ENCODE peak calls at places on chromosome 15, in six cellular contexts. U is body of pancreas; S is pancreas; T is CD8-positive, alpha-beta T cell; K is small intestine; A is ovary. F is an unnamed sample.

GRCh38 chr15:80174017-80174746 is 21.4 kb downstream of the FAH start:
- DNase-seq in K (no peak), T (no peak), S (no peak), A (no peak), U (no peak), F (peak)

GRCh38 chr15:73540161-73540560 is 93.0 kb downstream of the NPTN start:
- DNase-seq in S (no peak), T (no peak), A (no peak), K (peak), U (no peak), F (no peak)

GRCh38 chr15:95948371-95948770 is 382.1 kb upstream of the NR2F2 start:
- DNase-seq in S (no peak), U (no peak), T (no peak), K (no peak), A (no peak), F (no peak)

GRCh38 chr15:98455899-98456298 is 192.4 kb upstream of the IGF1R start:
- DNase-seq in K (no peak), S (no peak), A (no peak), T (no peak), U (no peak), F (no peak)

GRCh38 chr15:38750816-38751215 is 186.2 kb upstream of the RASGRP1 start:
- DNase-seq in A (no peak), K (no peak), U (no peak), T (no peak), S (no peak), F (no peak)

GRCh38 chr15:52103217-52104207 is 9.1 kb downstream of the BCL2L10 start:
- DNase-seq in A (no peak), U (no peak), T (no peak), S (peak), K (no peak), F (peak)

GRCh38 chr15:74571191-74571590 is 30.2 kb downstream of the ARID3B start:
- DNase-seq in U (no peak), T (no peak), K (no peak), A (no peak), S (no peak), F (no peak)

GRCh38 chr15:65757256-65757655 is 34.8 kb downstream of the DENND4A start:
- DNase-seq in T (no peak), S (no peak), K (no peak), U (no peak), A (no peak), F (no peak)

GRCh38 chr15:51672100-51672731 is 9.1 kb upstream of the SCG3 start:
- DNase-seq in S (no peak), U (no peak), K (no peak), A (no peak), T (no peak), F (no peak)

GRCh38 chr15:73924258-73924921 is 1.9 kb upstream of the LOXL1 start:
- DNase-seq in U (no peak), A (peak), K (no peak), T (no peak), S (no peak), F (peak)

GRCh38 chr15:38053244-38053643 is 118.8 kb downstream of the TMCO5A start:
- DNase-seq in U (no peak), T (no peak), S (no peak), A (no peak), K (no peak), F (no peak)

GRCh38 chr15:37015476-37015875 is 84.9 kb downstream of the MEIS2 start:
- DNase-seq in T (no peak), A (no peak), S (no peak), U (no peak), K (no peak), F (no peak)

GRCh38 chr15:51341366-51342248 is at the start of gene GLDN:
- DNase-seq in K (no peak), A (peak), T (no peak), U (no peak), S (peak), F (no peak)

GRCh38 chr15:41990691-41991090 is 18.3 kb upstream of the EHD4 start:
- DNase-seq in K (no peak), A (no peak), U (no peak), S (no peak), T (no peak), F (no peak)

GRCh38 chr15:74793135-74794028 is 11.5 kb downstream of the CSK start:
- DNase-seq in K (no peak), U (no peak), S (no peak), T (peak), A (no peak), F (peak)

GRCh38 chr15:87287156-87287555 is 969.4 kb downstream of the NTRK3 start:
- DNase-seq in A (no peak), S (no peak), U (no peak), K (no peak), T (no peak), F (peak)

GRCh38 chr15:58221591-58222241 is 83.5 kb downstream of the AQP9 start:
- DNase-seq in S (no peak), T (no peak), K (peak), A (no peak), U (no peak), F (peak)

GRCh38 chr15:95912280-95912625 is 418.2 kb upstream of the NR2F2 start:
- DNase-seq in A (no peak), K (no peak), S (no peak), T (no peak), U (no peak), F (no peak)

GRCh38 chr15:62241135-62241770 is 76.2 kb upstream of the C2CD4B start:
- DNase-seq in A (no peak), T (no peak), U (peak), K (peak), S (peak), F (peak)

GRCh38 chr15:84810073-84810840 is 6.9 kb upstream of the ALPK3 start:
- DNase-seq in U (no peak), K (no peak), S (no peak), T (no peak), A (no peak), F (no peak)

GRCh38 chr15:67296684-67297083 is 42.1 kb downstream of the IQCH start:
- DNase-seq in T (no peak), S (no peak), U (no peak), A (no peak), K (no peak), F (no peak)

GRCh38 chr15:94174399-94174802 is 57.0 kb upstream of the MCTP2 start:
- DNase-seq in K (no peak), U (no peak), A (no peak), T (no peak), S (no peak), F (peak)

GRCh38 chr15:43868412-43868811 is 41.6 kb downstream of the WDR76 start:
- DNase-seq in A (no peak), U (no peak), S (no peak), K (no peak), T (no peak), F (no peak)

GRCh38 chr15:33111051-33111451 is 83.5 kb downstream of the FMN1 start:
- DNase-seq in S (no peak), K (no peak), U (no peak), A (no peak), T (no peak), F (no peak)

GRCh38 chr15:88995449-88995848 is 82.3 kb upstream of the MFGE8 start:
- DNase-seq in S (no peak), T (no peak), U (no peak), K (no peak), A (no peak), F (no peak)

GRCh38 chr15:88491158-88491557 is 23.6 kb downstream of the MRPS11 start:
- DNase-seq in S (no peak), K (peak), T (no peak), U (no peak), A (no peak), F (no peak)

GRCh38 chr15:52567886-52568568 is 803 bp downstream of the ARPP19 start:
- DNase-seq in A (no peak), S (peak), T (peak), K (peak), U (peak), F (no peak)

GRCh38 chr15:89406756-89407650 is 72.4 kb upstream of the POLG start:
- DNase-seq in A (no peak), K (no peak), S (no peak), U (no peak), T (no peak), F (no peak)

GRCh38 chr15:31340591-31340990 is 14.0 kb downstream of the KLF13 start:
- DNase-seq in U (no peak), S (no peak), K (no peak), A (no peak), T (no peak), F (no peak)

GRCh38 chr15:47523669-47524068 is 193.6 kb upstream of the SEMA6D start:
- DNase-seq in U (no peak), K (no peak), A (no peak), S (no peak), T (no peak), F (peak)

GRCh38 chr15:101481381-101481705 is 8.2 kb downstream of the PCSK6 start:
- DNase-seq in K (no peak), U (no peak), T (no peak), A (no peak), S (no peak), F (no peak)

GRCh38 chr15:44426975-44427755 is at the start of gene CTDSPL2:
- DNase-seq in S (peak), A (peak), U (peak), K (peak), T (peak), F (peak)

GRCh38 chr15:80660114-80660513 is 35.0 kb upstream of the ABHD17C start:
- DNase-seq in S (peak), K (peak), U (peak), T (no peak), A (no peak), F (peak)

GRCh38 chr15:43932036-43932435 is 105.2 kb downstream of the WDR76 start:
- DNase-seq in A (no peak), U (no peak), S (no peak), K (no peak), T (no peak), F (no peak)

GRCh38 chr15:59362339-59362738 is 10.3 kb downstream of the MYO1E start:
- DNase-seq in K (no peak), U (no peak), T (no peak), A (no peak), S (no peak), F (no peak)

GRCh38 chr15:39287322-39288195 is 293.3 kb upstream of the THBS1 start:
- DNase-seq in T (no peak), A (no peak), K (no peak), S (no peak), U (no peak), F (peak)

GRCh38 chr15:75653347-75653913 is 5.7 kb downstream of the SNX33 start:
- DNase-seq in S (no peak), U (no peak), A (no peak), K (no peak), T (no peak), F (no peak)

GRCh38 chr15:93164409-93164808 is 75.4 kb upstream of the RGMA start:
- DNase-seq in S (no peak), U (no peak), A (no peak), T (no peak), K (no peak), F (no peak)

GRCh38 chr15:100112636-100113305 is 229.0 kb downstream of the ADAMTS17 start:
- DNase-seq in S (no peak), A (no peak), U (no peak), T (no peak), K (no peak), F (no peak)
- H3K27ac ChIP-seq in S (no peak), A (no peak), U (no peak), T (no peak), K (no peak), F (no peak)

DNA sequence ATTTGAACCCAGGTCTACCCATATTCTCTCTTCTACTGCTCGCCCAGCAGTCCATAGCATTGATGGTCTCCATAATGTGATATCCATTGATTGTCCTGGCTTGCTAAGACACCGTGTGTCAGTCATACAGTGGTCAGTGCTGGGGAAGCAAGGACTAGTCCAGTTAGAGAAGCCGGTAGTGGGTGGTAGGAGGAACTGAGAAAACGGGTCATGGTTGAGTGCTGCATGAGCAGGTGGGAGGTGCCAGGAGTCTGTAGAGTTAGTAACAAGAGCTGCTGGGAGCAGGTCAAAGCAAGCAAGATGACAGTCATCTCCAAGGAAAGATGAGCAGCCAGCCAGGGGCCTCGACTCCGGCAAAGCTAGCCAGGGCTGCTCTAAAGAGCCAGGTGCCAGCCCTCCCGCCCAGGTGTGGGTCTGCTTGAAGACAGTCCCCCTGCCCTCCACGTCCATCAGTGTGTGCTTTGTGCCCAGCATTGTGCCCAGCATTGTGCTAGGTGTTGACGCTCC is 29.5 kb upstream of the USP3 start:
- DNase-seq in S (peak), A (no peak), U (peak), T (no peak), K (peak), F (no peak)
- H3K27ac ChIP-seq in S (peak), A (no peak), U (peak), T (no peak), K (peak), F (peak)

GRCh38 chr15:55628369-55628730 is 40.2 kb upstream of the PYGO1 start:
- DNase-seq in T (no peak), A (no peak), U (no peak), K (no peak), S (no peak), F (no peak)

GRCh38 chr15:55630921-55631320 is 42.8 kb upstream of the PYGO1 start:
- DNase-seq in U (no peak), K (no peak), A (no peak), T (no peak), S (no peak), F (no peak)

GRCh38 chr15:55632434-55632833 is 44.3 kb upstream of the PYGO1 start:
- DNase-seq in T (no peak), S (no peak), U (no peak), K (no peak), A (no peak), F (no peak)

GRCh38 chr15:55633731-55634130 is 45.6 kb upstream of the PYGO1 start:
- DNase-seq in K (no peak), U (no peak), S (no peak), A (no peak), T (no peak), F (no peak)

GRCh38 chr15:55627730-55628368 is 39.7 kb upstream of the PYGO1 start:
- DNase-seq in U (no peak), T (no peak), A (no peak), S (no peak), K (no peak), F (peak)
- H3K27ac ChIP-seq in U (no peak), T (no peak), A (no peak), S (no peak), K (no peak), F (no peak)

GRCh38 chr15:92076536-92076935 is 223.0 kb downstream of the SLCO3A1 start:
- DNase-seq in K (no peak), A (no peak), T (no peak), U (no peak), S (no peak), F (no peak)

GRCh38 chr15:92074161-92074560 is 220.7 kb downstream of the SLCO3A1 start:
- DNase-seq in T (no peak), K (no peak), S (no peak), U (no peak), A (no peak), F (no peak)

GRCh38 chr15:92077353-92078080 is 224.0 kb downstream of the SLCO3A1 start:
- DNase-seq in A (peak), T (peak), U (peak), K (peak), S (peak), F (peak)

GRCh38 chr15:92074646-92075045 is 221.1 kb downstream of the SLCO3A1 start:
- DNase-seq in U (peak), K (no peak), S (no peak), A (no peak), T (no peak), F (no peak)

DNA sequence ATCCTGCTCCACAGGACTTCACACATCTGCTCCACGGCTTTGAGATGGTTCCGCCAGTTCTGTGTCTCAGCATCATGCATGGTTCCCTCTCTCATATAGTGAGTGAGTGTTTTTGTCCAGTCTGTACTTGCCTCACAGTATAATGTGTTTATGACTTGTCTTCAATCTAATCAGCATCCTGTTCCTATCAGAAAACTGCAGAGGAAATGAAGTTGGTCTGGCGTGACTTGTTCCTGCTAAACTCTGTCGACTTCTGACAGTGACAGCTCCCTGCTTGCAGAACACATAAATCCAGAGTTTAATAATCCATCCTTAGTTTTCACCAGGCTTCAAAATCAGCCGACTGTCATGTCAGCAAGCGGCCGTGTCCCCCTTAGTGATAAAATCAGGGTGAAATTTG is 222.3 kb downstream of the SLCO3A1 start:
- DNase-seq in S (no peak), U (no peak), T (no peak), A (no peak), K (no peak), F (no peak)
- H3K27ac ChIP-seq in S (no peak), U (no peak), T (no peak), A (no peak), K (no peak), F (no peak)

GRCh38 chr15:77633134-77633912 is 611 bp upstream of the LINGO1 start:
- DNase-seq in T (peak), U (peak), K (peak), A (peak), S (peak), F (peak)

GRCh38 chr15:77630956-77631789 is 1.5 kb downstream of the LINGO1 start:
- DNase-seq in K (no peak), S (peak), T (no peak), A (no peak), U (peak), F (no peak)

GRCh38 chr15:77630064-77630463 is 2.6 kb downstream of the LINGO1 start:
- DNase-seq in U (no peak), K (no peak), T (no peak), A (no peak), S (no peak), F (no peak)

GRCh38 chr15:77632760-77633133 is at the start of gene LINGO1:
- DNase-seq in K (no peak), A (peak), T (no peak), S (peak), U (peak), F (no peak)

DNA sequence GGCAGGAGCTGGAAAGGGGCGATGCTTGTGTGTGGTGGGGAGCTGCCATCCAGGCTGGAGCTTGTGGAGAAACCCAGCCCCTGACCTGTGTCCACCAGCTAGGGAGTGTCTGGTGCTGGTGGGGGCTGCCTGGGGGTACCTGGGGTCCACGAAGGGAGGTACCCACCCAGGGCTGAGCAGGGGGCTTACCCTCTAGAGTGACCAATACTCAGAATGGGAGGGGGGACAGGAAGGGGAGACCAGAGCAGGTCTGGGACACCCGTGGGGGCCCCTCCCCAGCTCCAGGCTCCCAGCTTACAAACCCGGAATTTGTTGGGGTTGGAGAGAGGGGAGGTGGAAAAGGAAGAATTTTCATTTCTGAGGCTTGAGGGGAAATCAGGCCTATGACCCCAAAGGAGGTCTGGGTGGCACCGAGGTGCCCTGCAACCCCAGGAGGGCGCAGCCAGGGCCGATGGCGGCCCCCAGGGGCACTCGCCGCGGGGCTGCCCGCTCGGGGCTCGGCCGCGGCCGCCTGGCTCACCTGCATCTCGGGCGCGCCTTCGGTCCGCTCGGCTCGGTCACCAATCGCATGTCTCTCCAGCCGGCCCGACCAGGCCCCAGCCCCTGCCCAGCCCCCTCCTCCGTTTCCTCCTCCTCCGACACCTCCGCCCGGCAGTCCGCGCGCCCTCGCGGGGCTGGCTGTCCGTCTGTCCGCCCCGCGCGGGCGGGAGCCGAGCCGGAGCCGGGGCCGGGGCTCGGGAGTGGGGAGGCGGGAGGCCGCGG is 741 bp downstream of the LINGO1 start:
- DNase-seq in U (peak), T (no peak), S (peak), K (no peak), A (no peak), F (no peak)
- H3K27ac ChIP-seq in U (no peak), T (no peak), S (no peak), K (no peak), A (no peak), F (no peak)

GRCh38 chr15:82803793-82804574 is 1.9 kb downstream of the FSD2 start:
- DNase-seq in K (no peak), T (no peak), U (no peak), A (no peak), S (no peak), F (peak)

GRCh38 chr15:82807920-82808633 is 1.4 kb upstream of the WHAMM start:
- DNase-seq in T (no peak), S (no peak), A (no peak), U (no peak), K (peak), F (no peak)

GRCh38 chr15:82802497-82802896 is 3.4 kb downstream of the FSD2 start:
- DNase-seq in K (no peak), S (no peak), U (no peak), A (no peak), T (no peak), F (no peak)

GRCh38 chr15:82805994-82806406 is at the start of gene FSD2:
- DNase-seq in K (no peak), A (no peak), S (no peak), T (no peak), U (no peak), F (no peak)

DNA sequence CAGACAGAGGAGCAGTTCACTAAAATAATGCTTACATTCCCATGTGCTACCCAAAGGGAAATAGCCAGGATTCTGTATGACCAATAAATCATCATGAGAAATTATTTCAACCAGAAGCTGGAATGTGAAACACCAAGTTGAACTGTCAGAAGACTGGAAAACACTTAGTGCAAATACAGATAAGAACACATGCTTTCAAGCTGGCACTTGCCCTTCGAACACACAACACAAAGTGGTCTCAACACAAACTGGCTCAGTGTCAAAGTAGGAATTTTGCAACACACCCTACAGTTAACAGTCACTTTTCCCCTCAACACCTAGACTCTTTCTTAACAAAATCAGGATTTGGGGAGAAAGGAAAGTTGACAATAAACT is 1.3 kb downstream of the FSD2 start:
- DNase-seq in A (no peak), S (no peak), U (no peak), K (no peak), T (no peak), F (no peak)
- H3K27ac ChIP-seq in A (no peak), S (no peak), U (peak), K (no peak), T (no peak), F (no peak)

GRCh38 chr15:90839187-90840071 is 29.0 kb upstream of the FURIN start:
- DNase-seq in A (no peak), U (no peak), S (no peak), K (peak), T (no peak), F (no peak)
- H3K27ac ChIP-seq in A (no peak), U (peak), S (peak), K (peak), T (no peak), F (no peak)